ENCODE peak calls at places on chromosomes 1 and 21, in four cellular contexts. E, H, I and B are unnamed samples. For H3K4me1, the result is how much of the 10 kb centered on the place peaks cover.

GRCh38 chr1:201551877-201552731 is 13.2 kb downstream of the NAV1 start:
- DNase-seq in E (peak), H (peak), I (no peak), B (no peak)

GRCh38 chr1:152537496-152537895 is 23.2 kb downstream of the CRCT1 start:
- DNase-seq in E (no peak), H (no peak), I (no peak), B (no peak)

GRCh38 chr1:232949636-232950196 is 695 bp upstream of the NTPCR start:
- DNase-seq in E (no peak), H (no peak), I (no peak), B (no peak)

GRCh38 chr1:37658486-37658885 is 23.8 kb upstream of the RSPO1 start:
- DNase-seq in E (no peak), H (no peak), I (no peak), B (no peak)

GRCh38 chr1:91621907-91622306 is 121.3 kb downstream of the CDC7 start:
- DNase-seq in E (no peak), H (no peak), I (no peak), B (no peak)

GRCh38 chr1:170214117-170214979 is 68.6 kb downstream of the NTMT2 start:
- DNase-seq in E (no peak), H (peak), I (no peak), B (no peak)

GRCh38 chr21:14864211-14865021 is 200.4 kb downstream of the NRIP1 start:
- DNase-seq in E (peak), H (peak), I (peak), B (no peak)

GRCh38 chr1:155254714-155255242 is 505 bp downstream of the ENTREP3 start:
- DNase-seq in E (no peak), H (no peak), I (no peak), B (no peak)

GRCh38 chr1:32539584-32540571 is 651 bp downstream of the ZBTB8A start:
- DNase-seq in E (peak), H (peak), I (peak), B (no peak)

GRCh38 chr1:205950280-205950679 is 7.0 kb upstream of the SLC26A9 start:
- DNase-seq in E (no peak), H (peak), I (no peak), B (no peak)

GRCh38 chr1:182413969-182414368 is 13.5 kb upstream of the TEDDM1 start:
- DNase-seq in E (no peak), H (no peak), I (no peak), B (no peak)

GRCh38 chr1:246221390-246222240 is 285.5 kb downstream of the SMYD3 start:
- DNase-seq in E (no peak), H (no peak), I (no peak), B (no peak)

GRCh38 chr1:169527461-169528213 is 41.9 kb upstream of the SLC19A2 start:
- DNase-seq in E (no peak), H (peak), I (no peak), B (no peak)

GRCh38 chr1:221263831-221264767 is 384.9 kb downstream of the HLX start:
- DNase-seq in E (peak), H (peak), I (peak), B (peak)

GRCh38 chr1:94002046-94002787 is 93.0 kb upstream of the GCLM start:
- DNase-seq in E (no peak), H (no peak), I (no peak), B (no peak)

DNA sequence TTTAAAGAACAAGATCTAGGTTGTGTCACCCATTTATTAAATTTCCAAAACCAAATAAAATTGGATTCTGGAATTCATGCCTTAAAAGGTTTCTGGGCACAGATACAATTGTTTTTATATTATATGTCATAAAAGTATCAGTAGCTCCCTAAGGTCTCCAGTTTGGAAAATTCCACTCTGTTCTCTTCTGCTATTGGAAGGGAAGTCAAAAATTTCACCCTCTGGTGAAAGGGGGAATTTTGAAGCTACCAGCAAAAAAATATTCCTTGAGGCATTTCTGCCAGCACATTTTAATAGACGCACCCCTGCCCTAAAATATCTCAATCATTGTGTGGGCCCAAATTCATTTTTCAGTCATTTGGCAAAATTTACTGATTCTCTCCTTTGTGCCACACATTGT is 285.7 kb upstream of the SGIP1 start:
- DNase-seq in E (no peak), H (no peak), I (no peak), B (no peak)
- H3K4me1 ChIP-seq in E (under half), H (under half), I (under half), B (under half)

GRCh38 chr1:174911626-174912025 is 88.1 kb upstream of the CACYBP start:
- DNase-seq in E (no peak), H (no peak), I (no peak), B (no peak)

GRCh38 chr1:174913225-174913903 is 86.4 kb upstream of the CACYBP start:
- DNase-seq in E (no peak), H (no peak), I (no peak), B (no peak)

GRCh38 chr1:174916846-174917245 is 82.9 kb upstream of the CACYBP start:
- DNase-seq in E (no peak), H (no peak), I (no peak), B (no peak)

DNA sequence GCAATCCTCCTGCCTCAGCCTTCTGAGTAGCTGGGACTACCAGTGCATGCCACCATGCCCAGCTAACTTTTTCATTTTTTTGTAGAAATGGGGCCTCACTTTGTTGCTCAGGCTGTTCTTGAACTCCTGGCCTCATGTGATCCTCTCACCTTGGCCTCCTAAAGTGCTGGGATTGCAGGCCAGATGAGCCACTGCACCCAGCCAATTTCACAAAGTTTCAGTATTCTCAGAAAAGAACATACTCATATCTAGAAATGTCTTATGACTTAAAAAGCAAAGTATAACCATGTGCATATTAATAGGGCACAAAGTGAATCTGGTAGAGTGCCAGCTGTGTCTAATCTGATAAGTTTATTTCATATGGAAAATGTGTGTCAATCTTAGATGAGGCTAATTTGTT is 87.5 kb upstream of the CACYBP start:
- DNase-seq in E (no peak), H (no peak), I (no peak), B (no peak)
- H3K27ac ChIP-seq in E (no peak), H (no peak), I (peak), B (no peak)

DNA sequence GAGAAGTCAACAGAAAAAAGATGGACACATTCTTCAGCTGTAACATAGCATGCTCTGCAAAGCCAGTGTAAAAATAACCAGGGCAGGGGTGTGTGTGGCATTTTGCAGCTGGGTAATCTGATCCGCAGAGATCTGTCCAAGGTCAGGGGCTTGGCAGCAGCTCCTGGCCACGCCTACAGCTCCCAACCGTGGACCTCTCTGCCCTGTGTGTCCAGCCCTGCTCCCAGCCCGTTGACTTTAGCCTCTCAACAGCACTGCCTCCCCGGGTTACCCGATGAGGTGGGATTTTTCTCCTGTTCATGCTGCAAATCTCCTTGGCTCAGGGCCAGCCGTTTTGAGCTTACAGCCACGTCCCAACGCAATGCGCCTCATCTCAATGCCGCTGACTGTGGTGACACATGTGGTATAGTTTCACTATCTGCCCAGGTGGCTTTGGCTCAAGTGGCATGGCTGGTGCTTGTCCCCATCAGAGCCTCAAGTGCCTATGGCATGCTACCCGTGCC is 68.1 kb downstream of the VWA5B1 start:
- DNase-seq in E (peak), H (peak), I (no peak), B (no peak)
- H3K4me3 ChIP-seq in E (no peak), H (no peak), I (no peak), B (no peak)

DNA sequence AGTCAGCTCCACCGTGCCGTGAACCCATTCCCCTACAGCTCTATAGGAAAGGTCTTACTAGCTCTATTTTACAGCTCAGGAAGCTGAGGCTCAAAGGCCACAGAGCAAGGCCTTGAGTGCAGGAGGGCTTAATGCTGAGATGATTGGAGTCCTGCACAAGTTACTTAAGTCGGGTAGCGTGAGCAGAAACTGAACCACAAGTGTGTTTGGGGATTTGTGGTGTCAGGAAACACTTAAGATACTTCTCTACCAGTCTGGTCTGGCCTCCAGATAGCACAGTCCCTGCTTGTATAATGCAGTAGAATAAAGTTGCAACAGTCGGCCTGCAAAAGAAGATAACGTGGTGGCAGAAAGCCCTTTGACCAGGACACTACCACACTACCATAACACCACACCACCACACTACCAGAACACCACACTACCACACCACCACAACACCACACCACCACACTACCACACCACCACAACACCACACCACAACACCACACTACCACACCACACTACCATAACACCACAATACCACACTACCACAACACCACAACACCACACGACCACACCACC is 118.1 kb downstream of the SPSB1 start:
- DNase-seq in E (peak), H (peak), I (peak), B (no peak)
- H3K4me1 ChIP-seq in E (under half), H (under half), I (under half), B (under half)

GRCh38 chr1:112687361-112687760 is 12.9 kb downstream of the MOV10 start:
- DNase-seq in E (no peak), H (no peak), I (no peak), B (no peak)

GRCh38 chr1:112686835-112687234 is 12.4 kb downstream of the MOV10 start:
- DNase-seq in E (no peak), H (no peak), I (no peak), B (no peak)

GRCh38 chr1:112687785-112688496 is 13.5 kb downstream of the MOV10 start:
- DNase-seq in E (no peak), H (no peak), I (no peak), B (no peak)

GRCh38 chr1:112686417-112686816 is 12.0 kb downstream of the MOV10 start:
- DNase-seq in E (no peak), H (no peak), I (no peak), B (no peak)

GRCh38 chr1:112685913-112686312 is 11.5 kb downstream of the MOV10 start:
- DNase-seq in E (no peak), H (no peak), I (no peak), B (no peak)
- H3K27ac ChIP-seq in E (no peak), H (no peak), I (no peak), B (no peak)

GRCh38 chr1:65084068-65084467 is 63.9 kb upstream of the AK4 start:
- DNase-seq in E (no peak), H (no peak), I (no peak), B (no peak)
- H3K4me3 ChIP-seq in E (no peak), H (no peak), I (no peak), B (no peak)